ENCODE peak calls at places on chromosomes 13 and 19, in ten cellular contexts. F is tibial nerve, S is A549, V is heart left ventricle, O is HCT116, J is prostate gland, E is sigmoid colon, Q is right lobe of liver, A is adrenal gland, I is body of pancreas. Z is an unnamed sample.

GRCh38 chr19:19214892-19215291 is 3.1 kb downstream of the NCAN start:
- DNase-seq in F (no peak), Q (no peak), S (no peak), V (no peak), E (no peak), O (no peak), A (peak), I (no peak), J (no peak), Z (no peak)

GRCh38 chr13:60303166-60303565 is 93.9 kb upstream of the TDRD3 start:
- DNase-seq in E (no peak), S (no peak), Q (no peak), J (no peak), I (no peak), O (no peak), A (no peak), V (no peak), F (no peak), Z (no peak)

GRCh38 chr13:59425211-59425721 is 738.5 kb downstream of the DIAPH3 start:
- DNase-seq in S (no peak), I (no peak), Q (no peak), V (no peak), F (no peak), O (no peak), J (no peak), A (no peak), E (no peak), Z (no peak)

GRCh38 chr13:110574161-110574560 is 12.6 kb upstream of the RAB20 start:
- DNase-seq in O (no peak), Q (no peak), E (no peak), F (no peak), V (no peak), A (no peak), I (no peak), J (no peak), S (no peak), Z (no peak)

GRCh38 chr13:41587490-41587889 is 130.1 kb downstream of the RGCC start:
- DNase-seq in O (no peak), A (no peak), E (no peak), F (no peak), J (no peak), V (no peak), I (no peak), S (peak), Q (no peak), Z (no peak)

GRCh38 chr13:54841682-54842081 is 1813.1 kb downstream of the OLFM4 start:
- DNase-seq in F (no peak), I (no peak), A (no peak), E (no peak), J (no peak), S (no peak), V (no peak), O (no peak), Q (no peak), Z (no peak)

GRCh38 chr19:16180611-16181010 is 4.6 kb upstream of the FAM32A start:
- DNase-seq in E (no peak), A (no peak), Q (no peak), J (no peak), O (no peak), V (no peak), F (no peak), I (no peak), S (peak), Z (no peak)

GRCh38 chr19:19900124-19900523 is 622 bp upstream of the ZNF93 start:
- DNase-seq in S (no peak), V (no peak), O (no peak), F (no peak), J (no peak), I (peak), A (no peak), E (no peak), Q (no peak), Z (no peak)

GRCh38 chr13:33017410-33017929 is 1.2 kb downstream of the KL start:
- DNase-seq in A (peak), S (peak), J (no peak), F (peak), V (peak), Q (peak), E (peak), I (peak), O (no peak), Z (no peak)

GRCh38 chr19:33948651-33949335 is 152.1 kb downstream of the KCTD15 start:
- DNase-seq in J (no peak), V (no peak), E (no peak), A (no peak), I (no peak), Q (no peak), S (no peak), F (no peak), O (no peak), Z (no peak)

GRCh38 chr19:4691383-4691782 is 21.2 kb upstream of the MYDGF start:
- DNase-seq in E (no peak), J (no peak), V (no peak), I (peak), O (no peak), A (peak), F (peak), Q (no peak), S (no peak), Z (peak)

GRCh38 chr13:94272038-94272437 is 207.4 kb downstream of the DCT start:
- DNase-seq in A (no peak), O (no peak), E (no peak), I (no peak), S (no peak), V (no peak), F (no peak), Q (no peak), J (no peak), Z (no peak)

GRCh38 chr13:43648733-43649132 is 138.0 kb downstream of the ENOX1 start:
- DNase-seq in V (no peak), I (no peak), S (no peak), O (no peak), Q (no peak), J (no peak), A (no peak), E (no peak), F (no peak), Z (no peak)

GRCh38 chr13:38697628-38698333 is 10.9 kb downstream of the FREM2 start:
- DNase-seq in A (no peak), E (no peak), Q (no peak), V (no peak), F (no peak), O (no peak), I (no peak), J (no peak), S (no peak), Z (no peak)

GRCh38 chr13:109323338-109323737 is 463.0 kb downstream of the IRS2 start:
- DNase-seq in F (no peak), V (no peak), E (no peak), I (no peak), J (no peak), O (no peak), A (no peak), Q (no peak), S (no peak), Z (no peak)

GRCh38 chr19:23118400-23118799 is 1.6 kb downstream of the ZNF730 start:
- DNase-seq in F (no peak), V (no peak), S (no peak), I (no peak), J (no peak), Q (no peak), A (no peak), O (no peak), E (no peak), Z (no peak)

GRCh38 chr13:95924389-95924994 is 128.7 kb downstream of the UGGT2 start:
- DNase-seq in S (peak), A (peak), F (no peak), I (no peak), V (no peak), Q (no peak), O (peak), E (no peak), J (no peak), Z (no peak)

GRCh38 chr13:100156786-100157185 is 67.9 kb downstream of the PCCA start:
- DNase-seq in S (no peak), V (no peak), F (no peak), A (no peak), O (no peak), E (no peak), I (no peak), Q (no peak), J (no peak), Z (no peak)

GRCh38 chr19:56271096-56271495 is 1.5 kb upstream of the EDDM13 start:
- DNase-seq in J (no peak), S (no peak), I (no peak), A (no peak), E (no peak), F (no peak), Q (no peak), V (no peak), O (no peak), Z (no peak)

GRCh38 chr13:53781941-53782340 is 753.3 kb downstream of the OLFM4 start:
- DNase-seq in O (no peak), F (no peak), S (no peak), V (no peak), A (no peak), E (no peak), J (no peak), Q (no peak), I (no peak), Z (no peak)

GRCh38 chr13:20714161-20714560 is 10.7 kb downstream of the IL17D start:
- DNase-seq in V (no peak), A (no peak), O (no peak), I (no peak), F (no peak), E (no peak), Q (no peak), J (no peak), S (no peak), Z (no peak)

GRCh38 chr19:24101459-24102122 is 14.6 kb downstream of the ZNF254 start:
- DNase-seq in I (no peak), Q (no peak), V (no peak), F (no peak), O (no peak), S (no peak), J (no peak), E (no peak), A (no peak), Z (no peak)

GRCh38 chr13:80329250-80329649 is 11.7 kb downstream of the SPRY2 start:
- DNase-seq in A (no peak), F (no peak), Q (no peak), E (no peak), O (no peak), V (no peak), I (no peak), J (no peak), S (no peak), Z (no peak)

GRCh38 chr19:29587059-29587458 is 19.0 kb upstream of the POP4 start:
- DNase-seq in I (no peak), Q (no peak), A (no peak), E (no peak), F (no peak), V (no peak), S (no peak), J (no peak), O (no peak), Z (peak)

GRCh38 chr13:34321986-34322385 is 504.0 kb downstream of the RFC3 start:
- DNase-seq in Q (no peak), J (no peak), O (no peak), S (no peak), V (no peak), I (no peak), E (no peak), A (no peak), F (no peak), Z (no peak)

GRCh38 chr19:50933640-50934039 is 19.2 kb downstream of the KLK5 start:
- DNase-seq in O (no peak), V (no peak), A (no peak), J (no peak), S (peak), Q (no peak), F (no peak), I (no peak), E (no peak), Z (no peak)

GRCh38 chr13:19742651-19743050 is 40.1 kb downstream of the PSPC1 start:
- DNase-seq in O (no peak), E (no peak), A (no peak), I (no peak), Q (no peak), J (no peak), S (no peak), V (no peak), F (no peak), Z (no peak)

GRCh38 chr13:40440990-40441820 is 225.2 kb downstream of the FOXO1 start:
- DNase-seq in Q (peak), I (peak), V (peak), A (peak), F (peak), S (peak), E (peak), O (no peak), J (peak), Z (peak)

GRCh38 chr19:54207908-54208783 is 7.5 kb downstream of the RPS9 start:
- DNase-seq in V (peak), E (peak), O (no peak), S (peak), J (no peak), I (peak), A (peak), F (no peak), Q (peak), Z (no peak)

GRCh38 chr19:22619371-22619770 is 14.8 kb upstream of the ZNF492 start:
- DNase-seq in E (no peak), F (no peak), S (no peak), V (peak), I (no peak), Q (no peak), A (no peak), O (no peak), J (no peak), Z (no peak)

GRCh38 chr13:33690321-33690720 is 127.6 kb upstream of the RFC3 start:
- DNase-seq in J (no peak), A (no peak), S (no peak), I (no peak), V (no peak), O (no peak), E (no peak), F (no peak), Q (no peak), Z (no peak)

GRCh38 chr13:44224433-44225149 is 149.0 kb upstream of the SERP2 start:
- DNase-seq in S (no peak), Q (no peak), F (no peak), J (no peak), I (peak), O (no peak), V (peak), A (no peak), E (peak), Z (no peak)

GRCh38 chr13:20525144-20525600 is 485 bp downstream of the CRYL1 start:
- DNase-seq in F (no peak), A (peak), O (no peak), S (no peak), Q (peak), I (peak), V (peak), J (peak), E (peak), Z (no peak)

GRCh38 chr13:45367358-45367757 is 26.4 kb upstream of the TPT1 start:
- DNase-seq in F (no peak), Q (peak), E (no peak), V (no peak), S (peak), O (peak), I (peak), A (peak), J (peak), Z (no peak)

GRCh38 chr19:35518313-35518712 is 4.9 kb upstream of the DMKN start:
- DNase-seq in V (no peak), E (no peak), O (peak), S (peak), A (no peak), Q (no peak), J (no peak), F (no peak), I (no peak), Z (no peak)

GRCh38 chr19:35222373-35223005 is 6.0 kb downstream of the FAM187B start:
- DNase-seq in A (no peak), O (no peak), F (no peak), I (no peak), J (no peak), Q (no peak), E (no peak), S (no peak), V (no peak), Z (no peak)

GRCh38 chr19:6233051-6233826 is 46.5 kb downstream of the MLLT1 start:
- DNase-seq in S (no peak), V (peak), O (no peak), J (peak), I (peak), F (no peak), E (no peak), Q (peak), A (peak), Z (peak)

GRCh38 chr13:42708391-42708790 is 73.0 kb upstream of the FAM216B start:
- DNase-seq in I (no peak), A (no peak), S (no peak), F (no peak), V (no peak), O (no peak), J (no peak), Q (no peak), E (no peak), Z (no peak)

DNA sequence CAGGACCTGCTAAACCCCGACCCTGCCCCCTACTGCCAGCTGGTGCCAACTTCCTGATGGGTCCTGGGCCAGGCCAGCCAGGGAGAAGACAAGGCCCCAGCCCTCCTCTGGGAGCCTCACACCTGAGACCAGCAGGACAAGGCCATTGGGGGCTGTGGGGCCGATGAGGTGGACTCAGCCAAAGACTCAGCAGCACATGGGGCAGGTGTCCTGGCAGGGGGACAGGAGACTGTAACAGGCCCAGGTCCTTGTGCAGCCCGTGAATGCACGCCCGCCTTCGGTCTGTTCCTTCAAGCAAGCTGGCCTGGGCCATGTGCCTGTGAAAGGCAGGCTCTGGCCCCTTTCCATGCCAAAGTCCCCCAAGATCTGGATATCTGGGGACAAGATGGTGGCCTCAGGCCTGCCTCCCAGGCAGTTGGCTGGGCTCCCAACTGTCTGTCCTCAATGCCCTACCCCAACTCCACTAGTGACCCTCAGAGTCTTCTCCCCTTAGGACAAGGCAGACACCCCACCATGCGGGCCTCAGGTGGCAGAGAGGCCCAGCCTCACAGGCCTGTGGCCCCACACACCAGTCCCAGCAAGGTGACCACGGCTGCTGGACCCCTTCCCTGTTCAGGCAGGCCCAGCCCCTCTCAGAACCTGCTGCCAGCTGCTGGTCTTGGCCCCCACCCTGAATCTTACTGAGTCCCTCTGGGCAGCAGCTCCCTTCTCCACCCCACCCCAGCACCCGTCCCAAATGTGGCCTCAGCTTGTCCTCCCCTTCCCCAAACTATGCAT is 12.3 kb downstream of the CEACAM19 start:
- DNase-seq in V (no peak), I (peak), F (no peak), S (no peak), J (no peak), O (no peak), A (no peak), Q (no peak), E (no peak), Z (no peak)
- H3K27ac ChIP-seq in V (no peak), I (no peak), F (no peak), S (peak), J (no peak), O (peak), A (no peak), Q (no peak), E (no peak), Z (no peak)

GRCh38 chr19:40785526-40785925 is 7.5 kb downstream of the RAB4B start:
- DNase-seq in J (no peak), I (no peak), E (no peak), V (no peak), A (no peak), Q (no peak), F (no peak), O (no peak), S (no peak), Z (no peak)
- TF ChIP-seq CTCF in J (no peak), I (no peak), E (no peak), V (no peak), A (no peak), Q (no peak), F (no peak), O (no peak), S (no peak), Z (no peak)

GRCh38 chr19:17748884-17749638 is 2.2 kb upstream of the FCHO1 start:
- DNase-seq in I (no peak), O (no peak), Q (no peak), E (no peak), A (no peak), S (no peak), V (no peak), J (no peak), F (no peak), Z (no peak)

GRCh38 chr19:17743874-17744273 is 7.4 kb upstream of the FCHO1 start:
- DNase-seq in A (no peak), J (no peak), O (no peak), S (peak), I (no peak), F (no peak), E (no peak), V (no peak), Q (no peak), Z (no peak)

GRCh38 chr19:17751103-17751911 is at the start of gene FCHO1:
- DNase-seq in E (peak), Q (peak), V (peak), J (no peak), A (no peak), F (no peak), I (peak), S (no peak), O (no peak), Z (no peak)

GRCh38 chr19:17749912-17750317 is 1.4 kb upstream of the FCHO1 start:
- DNase-seq in O (no peak), S (peak), Q (peak), F (no peak), E (no peak), J (no peak), A (peak), V (no peak), I (no peak), Z (no peak)

DNA sequence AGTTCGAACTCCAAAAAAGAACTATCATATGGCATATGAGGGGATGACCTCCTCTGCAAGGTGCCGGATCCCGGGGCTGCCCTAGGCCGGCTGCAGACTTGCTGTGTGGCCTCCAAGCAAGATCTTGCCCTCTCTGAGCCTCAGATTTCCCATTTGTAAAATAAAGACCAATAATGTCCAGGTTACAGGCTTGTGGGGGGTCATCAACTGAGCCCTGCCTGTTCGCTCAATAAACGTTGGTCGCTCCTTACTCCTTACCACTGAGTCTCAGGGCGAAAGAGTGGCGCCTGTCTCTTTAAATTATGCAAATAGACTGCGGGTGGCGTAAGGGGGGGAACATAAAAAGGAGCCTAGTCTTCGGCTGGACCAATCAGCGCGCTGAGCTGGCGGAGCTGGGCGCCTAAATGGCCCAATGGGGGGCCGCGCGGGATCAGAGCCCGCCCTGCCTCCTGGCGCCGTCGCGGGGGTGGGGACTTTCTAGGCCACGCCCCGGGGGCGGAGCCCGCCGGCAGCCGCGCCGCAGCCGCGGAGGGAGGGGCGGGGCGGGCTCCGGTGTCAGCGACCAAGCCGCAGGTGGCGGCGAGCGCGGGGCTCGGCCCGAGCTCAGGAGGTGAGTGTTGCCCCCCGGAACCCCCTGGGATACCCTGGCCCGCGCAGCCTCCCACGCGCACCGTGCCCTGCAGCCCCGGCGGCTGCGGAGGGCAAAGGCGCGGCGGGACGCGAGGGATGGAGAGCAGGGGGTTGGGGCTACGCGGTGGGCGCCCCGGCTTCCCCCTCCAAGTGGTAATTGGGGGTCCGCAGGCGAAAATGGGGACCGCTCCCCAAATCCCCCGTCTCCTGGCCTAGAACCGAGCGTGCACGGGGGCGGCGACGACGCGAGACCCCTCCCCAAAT is 3.8 kb upstream of the FCHO1 start:
- DNase-seq in O (peak), I (peak), A (peak), F (peak), V (peak), J (peak), Q (peak), E (peak), S (peak), Z (peak)
- TF ChIP-seq POLR2A in O (no peak), I (no peak), A (no peak), F (no peak), V (no peak), J (no peak), Q (no peak), E (no peak), S (no peak), Z (no peak)

GRCh38 chr19:48737360-48737998 is 2.9 kb downstream of the RASIP1 start:
- DNase-seq in V (peak), J (no peak), F (no peak), Q (peak), A (peak), O (no peak), S (peak), E (no peak), I (peak), Z (no peak)

GRCh38 chr19:48738557-48739399 is 1.6 kb downstream of the RASIP1 start:
- DNase-seq in I (peak), V (peak), O (peak), E (peak), Q (peak), S (peak), A (peak), J (peak), F (peak), Z (peak)

GRCh38 chr19:48740705-48741030 is 258 bp upstream of the RASIP1 start:
- DNase-seq in F (no peak), Q (no peak), A (peak), I (no peak), O (no peak), V (no peak), J (no peak), S (no peak), E (no peak), Z (no peak)

GRCh38 chr19:48739835-48740704 is at the start of gene RASIP1:
- DNase-seq in F (no peak), E (no peak), Q (peak), I (peak), J (no peak), A (no peak), S (no peak), V (peak), O (no peak), Z (no peak)

GRCh38 chr19:48739400-48739825 is 997 bp downstream of the RASIP1 start:
- DNase-seq in O (no peak), A (no peak), J (no peak), F (no peak), V (peak), E (no peak), I (no peak), S (no peak), Q (no peak), Z (no peak)
- H3K27ac ChIP-seq in O (peak), A (peak), J (peak), F (peak), V (peak), E (peak), I (peak), S (peak), Q (peak), Z (peak)

Z was measured in breast epithelium.